ENCODE peak calls at places on chromosomes 6 and 20, in four cellular contexts. R is heart right ventricle, V is A549, I is GM06990. O is an unnamed sample.

GRCh38 chr20:21125072-21125848 is 622 bp upstream of the KIZ start:
- DNase-seq in I (no peak), V (peak), R (peak), O (no peak)

GRCh38 chr6:124490123-124490522 is 472.1 kb upstream of the RNF217 start:
- DNase-seq in V (no peak), R (no peak), I (no peak), O (no peak)

GRCh38 chr6:5105146-5105545 is 20.0 kb downstream of the PPP1R3G start:
- DNase-seq in I (no peak), V (no peak), R (no peak), O (no peak)

GRCh38 chr6:123681957-123682462 is 45.3 kb upstream of the TRDN start:
- DNase-seq in R (no peak), I (no peak), V (no peak), O (no peak)

GRCh38 chr20:17909745-17910345 is 58.7 kb downstream of the SNX5 start:
- DNase-seq in V (no peak), I (no peak), R (no peak), O (no peak)

GRCh38 chr6:56246941-56247653 is at the start of gene COL21A1:
- DNase-seq in V (peak), R (peak), I (no peak), O (no peak)

GRCh38 chr6:165716886-165717285 is 53.8 kb upstream of the PDE10A start:
- DNase-seq in I (no peak), R (no peak), V (no peak), O (no peak)

GRCh38 chr6:169950558-169950957 is 199.1 kb downstream of the ERMARD start:
- DNase-seq in I (no peak), V (peak), R (no peak), O (no peak)

GRCh38 chr6:132687306-132687705 is 26.5 kb downstream of the VNN1 start:
- DNase-seq in R (no peak), I (no peak), V (peak), O (no peak)

DNA sequence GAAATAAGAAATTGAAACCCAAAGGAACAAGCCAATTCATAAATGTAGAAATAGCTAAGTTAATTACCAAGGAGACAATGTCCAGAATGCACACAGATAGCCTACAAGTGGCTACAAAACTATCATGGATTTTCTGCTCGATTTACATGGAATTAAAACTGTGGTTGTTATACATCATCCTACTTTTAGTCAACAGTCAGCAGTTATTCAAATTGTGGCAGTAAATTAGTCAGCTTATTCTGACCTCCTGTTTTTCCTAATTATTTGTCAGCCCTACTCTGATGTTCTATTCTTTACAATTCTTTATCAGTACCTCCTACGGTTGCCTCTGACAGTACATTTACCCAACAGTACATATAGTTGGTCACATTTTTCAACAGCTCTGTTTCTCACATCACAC is 29.6 kb downstream of the RBL1 start:
- DNase-seq in R (no peak), V (no peak), I (no peak), O (no peak)
- H3K4me3 ChIP-seq in R (no peak), V (no peak), I (no peak), O (no peak)

GRCh38 chr6:34247481-34248197 is 1.2 kb downstream of the SMIM29 start:
- DNase-seq in R (no peak), V (no peak), I (peak), O (no peak)

GRCh38 chr6:34246563-34247391 is 2.0 kb downstream of the SMIM29 start:
- DNase-seq in I (peak), R (peak), V (peak), O (no peak)

GRCh38 chr6:34248198-34248726 is 544 bp downstream of the SMIM29 start:
- DNase-seq in V (peak), R (peak), I (peak), O (no peak)

GRCh38 chr6:34248727-34249468 is at the start of gene SMIM29:
- DNase-seq in V (peak), I (peak), R (peak), O (peak)

DNA sequence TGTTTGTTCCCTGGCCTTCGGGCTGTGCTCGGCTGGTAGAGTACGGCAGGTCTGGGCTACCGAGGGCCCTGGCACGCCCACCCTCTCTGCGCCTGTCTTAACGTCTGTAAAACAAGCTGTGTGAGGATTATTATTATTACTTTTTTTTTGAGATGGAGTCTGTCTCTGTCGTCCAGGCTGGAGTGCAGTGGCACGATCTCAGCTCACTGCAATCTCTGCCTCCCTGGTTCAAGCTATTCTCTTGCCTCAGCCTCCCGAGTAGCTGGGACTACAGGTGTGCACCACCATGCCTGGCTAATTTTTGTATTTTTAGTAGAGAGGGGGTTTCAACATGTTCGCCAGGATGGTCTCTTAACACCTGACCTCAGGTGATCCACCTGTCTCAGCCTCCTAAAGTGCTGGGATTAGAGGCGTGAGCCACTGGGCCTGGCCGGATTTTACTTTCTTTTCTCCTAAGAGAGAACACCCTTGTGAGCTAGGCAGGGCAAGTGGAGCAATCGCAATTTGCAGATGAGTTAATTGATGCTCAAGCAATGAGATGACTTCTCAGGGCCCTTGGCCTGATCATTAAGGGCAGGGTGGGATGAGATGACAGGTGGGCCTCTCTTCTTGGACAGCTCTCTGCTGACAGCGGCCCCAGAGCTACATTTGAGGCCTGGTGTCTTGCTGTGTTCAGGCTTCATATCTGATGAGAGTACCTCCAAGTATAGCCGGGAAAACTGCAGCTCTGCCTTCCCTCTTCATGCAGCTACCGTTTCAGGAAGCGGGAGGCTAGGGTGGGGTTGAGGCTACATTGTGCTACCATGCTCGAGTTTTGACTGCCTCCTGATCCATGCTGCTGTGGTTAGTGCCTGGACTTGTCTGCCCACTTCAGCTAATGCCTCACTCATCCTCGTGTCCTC is 914 bp upstream of the SMIM29 start:
- DNase-seq in I (no peak), V (no peak), R (no peak), O (no peak)
- H3K4me3 ChIP-seq in I (peak), V (peak), R (peak), O (peak)

GRCh38 chr20:58390659-58391035 is 1.6 kb downstream of the VAPB start:
- DNase-seq in I (no peak), V (no peak), R (no peak), O (no peak)
- H3K4me3 ChIP-seq in I (peak), V (peak), R (no peak), O (peak)

GRCh38 chr6:87012035-87012434 is 74.7 kb downstream of the HTR1E start:
- DNase-seq in I (no peak), R (no peak), V (no peak), O (no peak)
- H3K4me3 ChIP-seq in I (no peak), R (no peak), V (no peak), O (no peak)

GRCh38 chr6:31730631-31731086 is 1.6 kb upstream of the DDAH2 start:
- DNase-seq in V (no peak), R (no peak), I (no peak), O (no peak)
- H3K4me3 ChIP-seq in V (peak), R (peak), I (no peak), O (no peak)

GRCh38 chr6:11025094-11025493 is 19.0 kb downstream of the ELOVL2 start:
- DNase-seq in R (no peak), V (no peak), I (no peak), O (no peak)
- H3K4me3 ChIP-seq in R (no peak), V (no peak), I (no peak), O (no peak)

DNA sequence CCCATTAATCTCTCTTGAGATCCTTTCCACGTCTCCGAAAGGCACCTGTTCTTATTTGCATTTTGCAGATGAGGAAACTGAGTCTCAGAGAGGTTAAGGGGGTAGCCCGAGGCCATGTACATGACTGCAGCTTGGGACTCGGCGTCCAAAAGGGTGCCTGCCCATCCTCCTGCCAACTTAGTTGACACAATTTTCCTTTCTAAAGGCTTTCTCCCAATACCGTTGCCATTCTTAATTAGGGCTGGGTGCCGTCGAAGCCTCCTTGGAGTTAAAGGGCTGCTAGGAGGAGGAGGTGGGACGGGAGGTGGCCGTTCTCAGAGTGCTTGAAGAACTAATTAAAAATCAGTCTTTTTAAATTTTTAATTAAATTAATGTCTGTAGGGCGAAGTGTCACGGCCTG is 546 bp upstream of the PSMG4 start:
- DNase-seq in V (no peak), I (no peak), R (no peak), O (no peak)
- H3K4me3 ChIP-seq in V (peak), I (peak), R (peak), O (peak)

DNA sequence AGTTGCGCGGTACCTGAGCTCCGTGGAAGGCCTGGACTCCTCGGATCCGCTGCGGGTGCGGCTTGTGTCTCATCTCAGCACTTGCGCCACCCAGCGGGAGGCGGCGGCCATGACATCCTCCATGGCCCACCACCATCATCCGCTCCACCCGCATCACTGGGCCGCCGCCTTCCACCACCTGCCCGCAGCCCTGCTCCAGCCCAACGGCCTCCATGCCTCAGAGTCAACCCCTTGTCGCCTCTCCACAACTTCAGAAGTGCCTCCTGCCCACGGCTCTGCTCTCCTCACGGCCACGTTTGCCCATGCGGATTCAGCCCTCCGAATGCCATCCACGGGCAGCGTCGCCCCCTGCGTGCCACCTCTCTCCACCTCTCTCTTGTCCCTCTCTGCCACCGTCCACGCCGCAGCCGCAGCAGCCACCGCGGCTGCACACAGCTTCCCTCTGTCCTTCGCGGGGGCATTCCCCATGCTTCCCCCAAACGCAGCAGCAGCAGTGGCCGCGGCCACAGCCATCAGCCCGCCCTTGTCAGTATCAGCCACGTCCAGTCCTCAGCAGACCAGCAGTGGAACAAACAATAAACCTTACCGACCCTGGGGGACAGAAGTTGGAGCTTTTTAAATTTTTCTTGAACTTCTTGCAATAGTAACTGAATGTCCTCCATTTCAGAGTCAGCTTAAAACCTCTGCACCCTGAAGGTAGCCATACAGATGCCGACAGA is 9.9 kb downstream of the HEY2 start:
- DNase-seq in I (peak), V (peak), R (peak), O (no peak)
- H3K4me3 ChIP-seq in I (no peak), V (no peak), R (no peak), O (no peak)

GRCh38 chr6:161373905-161374451 is 100.1 kb upstream of the AGPAT4 start:
- DNase-seq in V (peak), I (no peak), R (peak), O (no peak)
- H3K4me3 ChIP-seq in V (no peak), I (no peak), R (no peak), O (no peak)

DNA sequence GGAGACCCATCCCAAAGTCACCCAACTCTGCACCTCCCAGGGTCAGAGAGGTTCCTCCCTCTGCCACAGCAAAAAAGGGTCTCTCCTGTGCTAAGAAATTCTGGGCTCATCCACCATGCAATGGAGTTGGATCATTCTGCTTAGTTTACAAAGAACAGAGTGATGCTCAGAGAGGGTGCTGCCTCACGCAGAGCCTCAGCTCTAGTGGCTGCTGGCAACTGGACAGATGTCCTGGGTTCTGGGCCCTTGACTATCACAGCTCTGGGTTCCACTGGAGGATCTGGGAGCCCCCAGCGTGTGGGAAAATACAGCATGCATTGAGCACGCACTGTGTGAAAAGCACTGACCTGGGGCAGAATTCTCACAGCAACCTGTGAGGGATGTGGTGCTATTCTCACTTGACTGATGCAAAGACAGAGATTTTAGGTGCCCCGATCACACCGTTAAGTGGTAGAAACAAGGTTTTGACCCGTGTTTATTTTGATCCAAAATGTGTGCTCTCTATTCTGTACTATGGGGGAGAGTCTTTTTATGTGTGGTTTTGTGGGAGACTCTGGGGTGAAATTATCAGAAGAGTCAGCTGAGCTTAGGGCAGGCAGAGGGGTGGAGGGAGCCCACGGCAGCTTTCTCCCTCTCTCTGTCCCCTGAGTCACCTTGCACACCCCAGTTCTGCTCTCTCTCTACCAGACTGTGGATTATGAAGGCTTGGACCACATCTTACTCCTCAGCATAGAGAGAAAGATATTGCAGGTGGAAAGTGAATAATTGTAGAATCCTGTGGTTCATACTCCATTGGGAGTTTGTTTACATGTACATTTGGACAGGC is 19.9 kb downstream of the TREML4 start:
- DNase-seq in V (no peak), I (peak), R (no peak), O (no peak)
- H3K4me3 ChIP-seq in V (no peak), I (no peak), R (no peak), O (no peak)